ENCODE peak calls at places on chromosomes 11 and 22, in five cellular contexts. B, Q, V, R and Z are unnamed samples.

GRCh38 chr22:29477919-29478318 is 2.1 kb upstream of the NEFH start:
- DNase-seq in B (no peak), V (no peak), R (no peak), Q (no peak), Z (no peak)

GRCh38 chr11:65487467-65488272 is 11.2 kb upstream of the MALAT1 start:
- DNase-seq in B (peak), Q (peak), R (peak), V (peak), Z (peak)

GRCh38 chr11:69284081-69284511 is 9.9 kb upstream of the MYEOV start:
- DNase-seq in Q (no peak), V (no peak), R (no peak), B (no peak), Z (no peak)

GRCh38 chr11:6251990-6252473 is 7.6 kb upstream of the CCKBR start:
- DNase-seq in Q (no peak), R (peak), B (no peak), V (no peak), Z (no peak)

GRCh38 chr11:95445746-95446333 is 214.8 kb upstream of the SESN3 start:
- DNase-seq in B (no peak), Q (no peak), V (no peak), R (no peak), Z (no peak)

GRCh38 chr11:116930586-116930985 is 93.2 kb upstream of the APOA1 start:
- DNase-seq in R (no peak), Q (no peak), V (no peak), B (no peak), Z (no peak)

GRCh38 chr11:46381836-46382643 is 571 bp downstream of the MDK start:
- DNase-seq in R (peak), B (no peak), V (no peak), Q (no peak), Z (no peak)

GRCh38 chr11:125165111-125165663 is 636 bp downstream of the PKNOX2 start:
- DNase-seq in Q (no peak), V (no peak), R (no peak), B (no peak), Z (no peak)

GRCh38 chr11:123755344-123755743 is 1.0 kb upstream of the OR6X1 start:
- DNase-seq in V (no peak), Q (no peak), R (no peak), B (no peak), Z (no peak)

GRCh38 chr11:12871251-12871650 is 137.9 kb upstream of the RASSF10 start:
- DNase-seq in Q (no peak), R (no peak), V (no peak), B (no peak), Z (no peak)

GRCh38 chr11:12865871-12866595 is 143.1 kb upstream of the RASSF10 start:
- DNase-seq in V (no peak), Q (no peak), B (no peak), R (no peak), Z (no peak)

GRCh38 chr11:12871788-12872321 is 137.3 kb upstream of the RASSF10 start:
- DNase-seq in Q (no peak), V (no peak), R (no peak), B (no peak), Z (no peak)

GRCh38 chr11:12867531-12867930 is 141.6 kb upstream of the RASSF10 start:
- DNase-seq in B (no peak), Q (no peak), V (no peak), R (no peak), Z (no peak)

GRCh38 chr11:12868315-12869073 is 140.6 kb upstream of the RASSF10 start:
- DNase-seq in Q (no peak), B (no peak), R (peak), V (no peak), Z (no peak)
- TF ChIP-seq CTCF in Q (peak), B (no peak), R (peak), V (peak), Z (peak)

GRCh38 chr22:26432619-26433311 is 3.7 kb downstream of the ASPHD2 start:
- DNase-seq in Q (no peak), R (no peak), B (no peak), V (no peak), Z (no peak)
- TF ChIP-seq CTCF in Q (no peak), R (no peak), B (no peak), V (no peak), Z (no peak)

DNA sequence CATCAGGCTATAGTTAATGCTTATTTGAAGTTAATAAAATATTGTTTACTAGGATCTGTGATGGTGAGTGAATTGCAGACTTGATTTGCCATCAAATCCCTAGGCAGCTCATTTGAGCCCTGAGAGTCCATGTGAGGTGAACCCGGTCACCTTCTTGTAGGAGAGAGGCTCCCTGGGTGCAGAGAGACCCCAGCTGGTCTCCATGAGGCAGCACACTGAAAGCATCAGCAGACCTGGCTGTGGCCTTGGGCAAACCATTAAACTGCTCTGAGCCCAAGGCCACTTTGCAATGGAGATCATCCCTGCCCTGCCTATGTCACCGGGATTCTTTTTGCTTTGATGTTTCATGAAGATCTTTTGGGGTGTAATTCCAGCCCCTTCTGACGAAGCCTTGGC is 125.2 kb downstream of the MICAL2 start:
- DNase-seq in R (peak), Q (no peak), B (no peak), V (no peak), Z (no peak)
- TF ChIP-seq CTCF in R (no peak), Q (no peak), B (no peak), V (peak), Z (no peak)

GRCh38 chr11:7775689-7776088 is 21.1 kb downstream of the OR5P2 start:
- DNase-seq in V (no peak), B (no peak), Q (no peak), R (no peak), Z (no peak)
- TF ChIP-seq CTCF in V (no peak), B (no peak), Q (peak), R (no peak), Z (no peak)

DNA sequence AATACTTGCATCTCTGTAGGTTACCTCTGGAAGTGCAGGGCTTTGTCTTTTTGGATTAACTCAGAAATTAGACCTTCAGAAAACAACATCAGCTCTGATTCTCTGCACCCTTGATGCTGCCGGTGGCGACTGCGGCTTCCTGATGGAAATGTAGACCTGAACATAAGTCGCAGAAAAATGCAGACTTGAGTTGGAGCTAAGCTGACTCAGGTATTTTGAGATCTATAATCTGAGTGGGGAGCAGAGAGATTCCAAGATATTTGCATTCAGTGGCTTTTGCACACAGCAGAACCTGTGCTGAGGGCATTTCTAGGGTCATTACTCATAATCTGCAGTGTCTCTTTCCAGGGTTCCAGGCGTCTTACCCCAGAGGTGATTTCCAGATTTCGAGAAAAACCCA is 18.7 kb upstream of the NFAM1 start:
- DNase-seq in V (no peak), Q (no peak), B (no peak), R (no peak), Z (no peak)
- TF ChIP-seq CTCF in V (no peak), Q (no peak), B (no peak), R (no peak), Z (no peak)

DNA sequence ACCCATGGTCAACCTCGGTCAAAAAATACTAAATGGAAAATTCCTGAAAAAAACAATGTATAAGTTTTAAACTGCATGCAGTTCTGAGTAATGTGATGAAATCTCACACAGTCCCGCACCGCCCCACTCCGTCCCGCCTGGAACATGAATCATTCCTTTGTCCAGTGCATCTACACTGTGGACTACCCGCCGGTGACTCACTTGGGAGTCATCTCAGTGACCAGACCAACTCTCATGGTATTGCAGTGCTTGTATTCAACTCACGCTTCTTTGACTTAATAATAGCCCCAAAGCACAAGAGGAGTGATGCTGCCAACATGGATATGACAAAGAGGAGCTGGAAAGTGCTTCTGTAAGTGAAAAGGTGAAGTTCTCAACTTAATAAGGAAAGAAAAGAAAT is 48.8 kb downstream of the ARHGAP32 start:
- DNase-seq in Q (peak), R (peak), V (peak), B (no peak), Z (no peak)
- TF ChIP-seq CTCF in Q (no peak), R (no peak), V (no peak), B (no peak), Z (no peak)

GRCh38 chr11:131038597-131038996 is 122.3 kb upstream of the SNX19 start:
- DNase-seq in R (peak), B (no peak), V (no peak), Q (no peak), Z (no peak)
- TF ChIP-seq CTCF in R (peak), B (no peak), V (no peak), Q (peak), Z (peak)

GRCh38 chr11:22536036-22536435 is 89.6 kb downstream of the FANCF start:
- DNase-seq in R (no peak), B (no peak), V (no peak), Q (no peak), Z (no peak)

GRCh38 chr11:22539851-22540376 is 85.7 kb downstream of the FANCF start:
- DNase-seq in V (no peak), R (peak), B (no peak), Q (no peak), Z (no peak)
- TF ChIP-seq CTCF in V (peak), R (peak), B (no peak), Q (peak), Z (peak)

GRCh38 chr11:41499429-41499828 is 40.0 kb upstream of the LRRC4C start:
- DNase-seq in B (no peak), Q (no peak), R (no peak), V (no peak), Z (no peak)

GRCh38 chr11:41498726-41499125 is 39.3 kb upstream of the LRRC4C start:
- DNase-seq in R (peak), B (no peak), V (no peak), Q (no peak), Z (no peak)

GRCh38 chr11:41497974-41498373 is 38.5 kb upstream of the LRRC4C start:
- DNase-seq in B (no peak), V (no peak), R (peak), Q (no peak), Z (no peak)

DNA sequence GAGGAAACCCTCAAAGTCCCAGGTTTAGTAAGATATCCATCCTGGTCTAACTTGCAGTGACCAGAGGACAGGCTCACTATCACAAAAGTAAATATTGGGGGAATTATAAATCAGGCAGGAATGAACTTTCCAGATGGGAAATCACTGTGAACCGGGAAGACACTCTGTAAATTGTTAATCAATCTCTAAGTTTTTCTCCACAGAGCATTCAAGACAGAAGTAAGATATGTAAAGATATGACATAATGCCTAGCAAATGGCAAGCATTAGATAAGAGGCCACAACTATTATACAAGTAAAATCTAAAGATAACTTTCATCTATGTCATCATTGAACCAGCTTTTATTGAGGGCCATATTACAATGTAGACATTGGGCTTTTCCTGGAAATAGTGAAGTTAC is 35.3 kb upstream of the LRRC4C start:
- DNase-seq in R (no peak), V (no peak), Q (no peak), B (no peak), Z (no peak)
- TF ChIP-seq CTCF in R (no peak), V (no peak), Q (no peak), B (no peak), Z (no peak)